ENCODE peak calls at places on chromosomes 13 and 19, in nine cellular contexts. One of them, this sample, is unnamed. For H3K27me3, the result is how much of the 10 kb centered on the place peaks cover.

GRCh38 chr19:10009269-10009665 is 1.0 kb downstream of the COL5A3 start:
- DNase-seq in HepG2: no peak
- DNase-seq in colonic mucosa: peak
- DNase-seq in heart left ventricle: peak
- DNase-seq in Peyer's patch: peak
- DNase-seq in gastrocnemius medialis: peak
- DNase-seq in stomach: peak
- DNase-seq in body of pancreas: peak
- DNase-seq in right lobe of liver: no peak
- DNase-seq in this sample: peak

GRCh38 chr19:16042533-16043085 is 33.7 kb upstream of the TPM4 start:
- DNase-seq in HepG2: no peak
- DNase-seq in colonic mucosa: no peak
- DNase-seq in heart left ventricle: no peak
- DNase-seq in Peyer's patch: peak
- DNase-seq in gastrocnemius medialis: no peak
- DNase-seq in stomach: no peak
- DNase-seq in body of pancreas: no peak
- DNase-seq in right lobe of liver: no peak
- DNase-seq in this sample: no peak

GRCh38 chr13:106555631-106556328 is 12.2 kb downstream of the ARGLU1 start:
- DNase-seq in HepG2: no peak
- DNase-seq in colonic mucosa: no peak
- DNase-seq in heart left ventricle: no peak
- DNase-seq in Peyer's patch: no peak
- DNase-seq in gastrocnemius medialis: no peak
- DNase-seq in stomach: no peak
- DNase-seq in body of pancreas: no peak
- DNase-seq in right lobe of liver: no peak
- DNase-seq in this sample: no peak

GRCh38 chr13:40583738-40584137 is 82.7 kb downstream of the FOXO1 start:
- DNase-seq in HepG2: no peak
- DNase-seq in colonic mucosa: no peak
- DNase-seq in heart left ventricle: no peak
- DNase-seq in Peyer's patch: no peak
- DNase-seq in gastrocnemius medialis: no peak
- DNase-seq in stomach: no peak
- DNase-seq in body of pancreas: no peak
- DNase-seq in right lobe of liver: no peak
- DNase-seq in this sample: no peak

GRCh38 chr13:112963641-112964040 is 5.4 kb upstream of the MCF2L start:
- DNase-seq in HepG2: no peak
- DNase-seq in colonic mucosa: no peak
- DNase-seq in heart left ventricle: no peak
- DNase-seq in Peyer's patch: no peak
- DNase-seq in gastrocnemius medialis: no peak
- DNase-seq in stomach: no peak
- DNase-seq in body of pancreas: no peak
- DNase-seq in right lobe of liver: no peak
- DNase-seq in this sample: no peak

GRCh38 chr19:21765151-21765550 is 2.2 kb downstream of the ZNF100 start:
- DNase-seq in HepG2: no peak
- DNase-seq in colonic mucosa: no peak
- DNase-seq in heart left ventricle: no peak
- DNase-seq in Peyer's patch: no peak
- DNase-seq in gastrocnemius medialis: no peak
- DNase-seq in stomach: no peak
- DNase-seq in body of pancreas: no peak
- DNase-seq in right lobe of liver: no peak
- DNase-seq in this sample: no peak

GRCh38 chr13:99980201-99981114 is 1.1 kb upstream of the ZIC2 start:
- DNase-seq in HepG2: no peak
- DNase-seq in colonic mucosa: peak
- DNase-seq in heart left ventricle: peak
- DNase-seq in Peyer's patch: peak
- DNase-seq in gastrocnemius medialis: peak
- DNase-seq in stomach: peak
- DNase-seq in body of pancreas: peak
- DNase-seq in right lobe of liver: peak
- DNase-seq in this sample: no peak

GRCh38 chr19:50713556-50714236 is 5.9 kb downstream of the SHANK1 start:
- DNase-seq in HepG2: no peak
- DNase-seq in colonic mucosa: no peak
- DNase-seq in heart left ventricle: no peak
- DNase-seq in Peyer's patch: no peak
- DNase-seq in gastrocnemius medialis: no peak
- DNase-seq in stomach: no peak
- DNase-seq in body of pancreas: no peak
- DNase-seq in right lobe of liver: no peak
- DNase-seq in this sample: no peak

GRCh38 chr19:17323973-17324327 is 10.7 kb downstream of the ANO8 start:
- DNase-seq in HepG2: no peak
- DNase-seq in colonic mucosa: no peak
- DNase-seq in heart left ventricle: no peak
- DNase-seq in Peyer's patch: no peak
- DNase-seq in gastrocnemius medialis: no peak
- DNase-seq in stomach: no peak
- DNase-seq in body of pancreas: no peak
- DNase-seq in right lobe of liver: no peak
- DNase-seq in this sample: no peak

GRCh38 chr13:52925775-52926285 is 77.4 kb upstream of the PCDH8 start:
- DNase-seq in HepG2: no peak
- DNase-seq in colonic mucosa: no peak
- DNase-seq in heart left ventricle: peak
- DNase-seq in Peyer's patch: no peak
- DNase-seq in gastrocnemius medialis: no peak
- DNase-seq in stomach: no peak
- DNase-seq in body of pancreas: no peak
- DNase-seq in right lobe of liver: no peak
- DNase-seq in this sample: no peak

GRCh38 chr13:45544520-45544919 is 71.0 kb downstream of the ERICH6B start:
- DNase-seq in HepG2: no peak
- DNase-seq in colonic mucosa: no peak
- DNase-seq in heart left ventricle: no peak
- DNase-seq in Peyer's patch: no peak
- DNase-seq in gastrocnemius medialis: no peak
- DNase-seq in stomach: no peak
- DNase-seq in body of pancreas: no peak
- DNase-seq in right lobe of liver: no peak
- DNase-seq in this sample: no peak

GRCh38 chr13:112965573-112966115 is 3.4 kb upstream of the MCF2L start:
- DNase-seq in HepG2: no peak
- DNase-seq in colonic mucosa: no peak
- DNase-seq in heart left ventricle: no peak
- DNase-seq in Peyer's patch: no peak
- DNase-seq in gastrocnemius medialis: no peak
- DNase-seq in stomach: no peak
- DNase-seq in body of pancreas: no peak
- DNase-seq in right lobe of liver: no peak
- DNase-seq in this sample: no peak

GRCh38 chr13:110306960-110307696 is at the start of the genes COL4A1 and COL4A2:
- DNase-seq in HepG2: no peak
- DNase-seq in colonic mucosa: peak
- DNase-seq in heart left ventricle: peak
- DNase-seq in Peyer's patch: peak
- DNase-seq in gastrocnemius medialis: peak
- DNase-seq in stomach: no peak
- DNase-seq in body of pancreas: peak
- DNase-seq in right lobe of liver: no peak
- DNase-seq in this sample: no peak

GRCh38 chr19:19342086-19343015 is 21.7 kb downstream of the MAU2 start:
- DNase-seq in HepG2: peak
- DNase-seq in colonic mucosa: peak
- DNase-seq in heart left ventricle: peak
- DNase-seq in Peyer's patch: peak
- DNase-seq in gastrocnemius medialis: no peak
- DNase-seq in stomach: peak
- DNase-seq in body of pancreas: peak
- DNase-seq in right lobe of liver: peak
- DNase-seq in this sample: no peak

GRCh38 chr19:35715981-35716734 is 1.6 kb upstream of the KMT2B start:
- DNase-seq in HepG2: peak
- DNase-seq in colonic mucosa: peak
- DNase-seq in heart left ventricle: no peak
- DNase-seq in Peyer's patch: no peak
- DNase-seq in gastrocnemius medialis: peak
- DNase-seq in stomach: peak
- DNase-seq in body of pancreas: peak
- DNase-seq in right lobe of liver: peak
- DNase-seq in this sample: no peak

GRCh38 chr13:98997738-98998641 is 20.1 kb upstream of the DOCK9 start:
- DNase-seq in HepG2: no peak
- DNase-seq in colonic mucosa: no peak
- DNase-seq in heart left ventricle: no peak
- DNase-seq in Peyer's patch: peak
- DNase-seq in gastrocnemius medialis: no peak
- DNase-seq in stomach: no peak
- DNase-seq in body of pancreas: no peak
- DNase-seq in right lobe of liver: no peak
- DNase-seq in this sample: peak

GRCh38 chr19:55370305-55370988 is at the start of gene IL11:
- DNase-seq in HepG2: no peak
- DNase-seq in colonic mucosa: no peak
- DNase-seq in heart left ventricle: no peak
- DNase-seq in Peyer's patch: no peak
- DNase-seq in gastrocnemius medialis: no peak
- DNase-seq in stomach: no peak
- DNase-seq in body of pancreas: no peak
- DNase-seq in right lobe of liver: no peak
- DNase-seq in this sample: no peak

DNA sequence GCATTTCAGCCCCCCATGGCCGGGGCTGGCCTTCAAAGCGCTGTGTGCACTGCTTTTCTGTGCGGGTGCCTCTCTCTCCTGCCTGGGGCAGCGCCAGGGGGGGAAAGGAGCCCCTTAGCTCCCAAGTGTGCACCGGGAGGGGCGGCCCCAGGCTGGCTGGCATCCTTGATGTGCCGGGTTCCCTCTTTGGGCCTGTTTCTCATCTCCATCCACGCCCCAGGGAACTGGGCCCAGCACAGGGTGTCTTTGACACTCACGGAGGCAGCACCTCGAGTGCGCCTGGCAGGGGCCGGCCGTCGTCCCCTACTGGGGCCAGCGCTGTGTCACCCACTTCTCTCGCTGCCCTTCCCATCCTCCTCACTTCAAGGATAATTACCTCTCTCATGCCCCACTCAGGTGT is 324.3 kb downstream of the TEX29 start:
- DNase-seq in HepG2: no peak
- DNase-seq in colonic mucosa: no peak
- DNase-seq in heart left ventricle: no peak
- DNase-seq in Peyer's patch: peak
- DNase-seq in gastrocnemius medialis: no peak
- DNase-seq in stomach: no peak
- DNase-seq in body of pancreas: no peak
- DNase-seq in right lobe of liver: no peak
- DNase-seq in this sample: no peak
- H3K27me3 ChIP-seq in HepG2: under half
- H3K27me3 ChIP-seq in colonic mucosa: under half
- H3K27me3 ChIP-seq in heart left ventricle: under half
- H3K27me3 ChIP-seq in Peyer's patch: under half
- H3K27me3 ChIP-seq in gastrocnemius medialis: under half
- H3K27me3 ChIP-seq in stomach: under half
- H3K27me3 ChIP-seq in body of pancreas: under half
- H3K27me3 ChIP-seq in right lobe of liver: under half
- H3K27me3 ChIP-seq in this sample: under half

DNA sequence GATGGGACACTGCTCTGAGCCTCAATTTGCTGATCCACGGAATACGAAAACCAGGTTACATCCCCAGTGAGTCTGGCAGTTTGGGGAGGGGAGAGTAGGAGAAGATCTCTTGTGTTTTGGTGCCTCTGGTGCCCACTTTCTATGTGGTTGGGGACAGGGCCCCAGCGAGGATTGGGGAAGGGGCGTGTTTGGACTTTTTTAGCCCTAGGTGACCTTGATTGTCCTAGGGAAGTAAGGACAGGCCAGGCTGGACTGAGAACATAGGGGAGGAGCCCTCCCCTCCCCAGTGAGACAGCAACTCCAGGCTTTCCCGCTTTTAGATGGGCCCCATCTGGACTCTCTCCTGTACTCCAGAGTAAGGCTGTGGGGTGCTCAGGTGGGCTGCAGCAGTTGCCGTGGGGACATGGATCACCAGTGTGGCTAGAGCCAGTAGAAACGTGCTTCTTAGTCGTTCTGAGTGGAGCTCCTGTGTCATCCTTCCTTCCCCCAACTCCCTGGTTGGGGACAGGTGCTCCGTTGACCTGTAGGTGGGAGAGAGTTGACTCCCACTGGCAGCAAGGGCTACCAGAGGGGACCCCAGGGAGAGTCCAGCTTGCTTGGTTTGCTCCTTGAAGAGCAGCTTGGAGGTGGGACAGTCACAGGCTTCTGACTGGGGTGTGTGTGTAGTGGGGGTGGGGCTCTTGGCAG is 4.3 kb downstream of the EGLN2 start:
- DNase-seq in HepG2: no peak
- DNase-seq in colonic mucosa: no peak
- DNase-seq in heart left ventricle: no peak
- DNase-seq in Peyer's patch: no peak
- DNase-seq in gastrocnemius medialis: no peak
- DNase-seq in stomach: no peak
- DNase-seq in body of pancreas: no peak
- DNase-seq in right lobe of liver: no peak
- DNase-seq in this sample: no peak
- H3K4me3 ChIP-seq in HepG2: no peak
- H3K4me3 ChIP-seq in colonic mucosa: no peak
- H3K4me3 ChIP-seq in heart left ventricle: no peak
- H3K4me3 ChIP-seq in Peyer's patch: no peak
- H3K4me3 ChIP-seq in gastrocnemius medialis: peak
- H3K4me3 ChIP-seq in stomach: peak
- H3K4me3 ChIP-seq in body of pancreas: no peak
- H3K4me3 ChIP-seq in right lobe of liver: no peak
- H3K4me3 ChIP-seq in this sample: no peak

GRCh38 chr13:27789153-27789494 is 3.2 kb upstream of the GSX1 start:
- DNase-seq in HepG2: no peak
- DNase-seq in colonic mucosa: no peak
- DNase-seq in heart left ventricle: no peak
- DNase-seq in Peyer's patch: no peak
- DNase-seq in gastrocnemius medialis: no peak
- DNase-seq in stomach: no peak
- DNase-seq in body of pancreas: no peak
- DNase-seq in right lobe of liver: no peak
- DNase-seq in this sample: no peak
- H3K27me3 ChIP-seq in HepG2: under half
- H3K27me3 ChIP-seq in colonic mucosa: half or more
- H3K27me3 ChIP-seq in heart left ventricle: half or more
- H3K27me3 ChIP-seq in Peyer's patch: under half
- H3K27me3 ChIP-seq in gastrocnemius medialis: half or more
- H3K27me3 ChIP-seq in stomach: half or more
- H3K27me3 ChIP-seq in body of pancreas: half or more
- H3K27me3 ChIP-seq in right lobe of liver: under half
- H3K27me3 ChIP-seq in this sample: under half

GRCh38 chr13:28636677-28637317 is 22.1 kb upstream of the POMP start:
- DNase-seq in HepG2: peak
- DNase-seq in colonic mucosa: peak
- DNase-seq in heart left ventricle: peak
- DNase-seq in Peyer's patch: peak
- DNase-seq in gastrocnemius medialis: no peak
- DNase-seq in stomach: peak
- DNase-seq in body of pancreas: peak
- DNase-seq in right lobe of liver: no peak
- DNase-seq in this sample: no peak
- H3K4me3 ChIP-seq in HepG2: no peak
- H3K4me3 ChIP-seq in colonic mucosa: no peak
- H3K4me3 ChIP-seq in heart left ventricle: no peak
- H3K4me3 ChIP-seq in Peyer's patch: no peak
- H3K4me3 ChIP-seq in gastrocnemius medialis: no peak
- H3K4me3 ChIP-seq in stomach: no peak
- H3K4me3 ChIP-seq in body of pancreas: no peak
- H3K4me3 ChIP-seq in right lobe of liver: no peak
- H3K4me3 ChIP-seq in this sample: no peak

This sample was measured in BJ.